ENCODE peak calls at places on chromosomes 13 and 19, in seven cellular contexts. L, N, S, K, F, P and X are unnamed samples.

GRCh38 chr13:21668665-21669599 is 1.9 kb upstream of the FGF9 start:
- DNase-seq in L (peak), S (no peak), F (no peak), P (no peak), N (no peak), K (peak), X (no peak)

GRCh38 chr13:21579754-21580316 is 24.1 kb downstream of the MICU2 start:
- DNase-seq in S (peak), L (no peak), K (no peak), F (no peak), N (no peak), P (no peak), X (no peak)

GRCh38 chr19:37370880-37371661 is at the start of gene ZNF527:
- DNase-seq in L (peak), S (peak), N (peak), P (peak), K (peak), F (peak), X (peak)

GRCh38 chr13:42747399-42747873 is 33.9 kb upstream of the FAM216B start:
- DNase-seq in P (no peak), S (no peak), F (no peak), N (no peak), K (no peak), L (no peak), X (no peak)

GRCh38 chr19:12706332-12706718 is 9.9 kb upstream of the FBXW9 start:
- DNase-seq in S (no peak), N (no peak), K (no peak), P (no peak), L (no peak), F (no peak), X (no peak)

GRCh38 chr19:37654525-37654832 is 786 bp downstream of the ZFP30 start:
- DNase-seq in K (no peak), N (no peak), L (no peak), F (no peak), P (no peak), S (no peak), X (peak)

GRCh38 chr13:40148103-40148502 is 492.6 kb downstream of the COG6 start:
- DNase-seq in K (no peak), S (no peak), N (no peak), F (no peak), P (no peak), L (no peak), X (no peak)

GRCh38 chr13:114007566-114007965 is 33.7 kb upstream of the C13orf46 start:
- DNase-seq in F (no peak), P (no peak), N (no peak), L (no peak), K (no peak), S (no peak), X (no peak)

GRCh38 chr19:49752701-49753100 is 10.4 kb downstream of the TSKS start:
- DNase-seq in L (no peak), F (no peak), P (no peak), N (no peak), S (no peak), K (no peak), X (no peak)

GRCh38 chr13:52411629-52412028 is 5.7 kb upstream of the THSD1 start:
- DNase-seq in K (no peak), N (no peak), F (no peak), P (no peak), L (no peak), S (peak), X (no peak)

GRCh38 chr13:76004411-76004810 is 368.3 kb downstream of the LMO7 start:
- DNase-seq in N (no peak), F (no peak), K (no peak), S (no peak), P (no peak), L (no peak), X (no peak)

GRCh38 chr19:50835103-50835784 is 1.9 kb upstream of the KLK15 start:
- DNase-seq in N (no peak), P (no peak), L (peak), K (no peak), F (no peak), S (no peak), X (no peak)

GRCh38 chr19:35518313-35518712 is 4.9 kb upstream of the DMKN start:
- DNase-seq in N (peak), K (no peak), S (no peak), F (no peak), P (no peak), L (no peak), X (no peak)

GRCh38 chr13:100298116-100298681 is 209.3 kb downstream of the PCCA start:
- DNase-seq in K (no peak), F (no peak), P (no peak), S (no peak), N (no peak), L (no peak), X (no peak)

GRCh38 chr19:45467456-45468158 is at the start of gene FOSB:
- DNase-seq in N (peak), P (peak), S (no peak), K (peak), F (peak), L (peak), X (no peak)

GRCh38 chr13:36475468-36475867 is 43.2 kb downstream of the CCNA1 start:
- DNase-seq in L (peak), N (no peak), F (peak), S (no peak), P (no peak), K (no peak), X (no peak)

GRCh38 chr13:98118865-98119264 is 24.0 kb upstream of the FARP1 start:
- DNase-seq in L (no peak), K (no peak), N (no peak), F (no peak), S (no peak), P (no peak), X (no peak)

GRCh38 chr19:49415102-49415809 is 8.0 kb downstream of the PTH2 start:
- DNase-seq in P (no peak), L (no peak), F (no peak), K (no peak), S (peak), N (no peak), X (no peak)

GRCh38 chr19:42253245-42254082 is 1.5 kb downstream of the ERF start:
- DNase-seq in F (peak), K (peak), S (no peak), L (peak), P (peak), N (no peak), X (no peak)

GRCh38 chr13:73720216-73720840 is 413.9 kb downstream of the KLF12 start:
- DNase-seq in N (no peak), S (no peak), L (no peak), K (no peak), F (no peak), P (no peak), X (no peak)

GRCh38 chr13:75052616-75053015 is 429.4 kb downstream of the TBC1D4 start:
- DNase-seq in P (no peak), F (no peak), K (no peak), L (no peak), S (no peak), N (no peak), X (no peak)

GRCh38 chr19:15324791-15325519 is 7.4 kb downstream of the BRD4 start:
- DNase-seq in N (no peak), K (no peak), P (no peak), S (no peak), F (no peak), L (no peak), X (no peak)

GRCh38 chr19:58379276-58379675 is 1.6 kb downstream of the ZNF837 start:
- DNase-seq in N (no peak), P (no peak), F (no peak), S (no peak), K (no peak), L (no peak), X (no peak)

GRCh38 chr13:102651892-102652291 is 43.0 kb downstream of the METTL21C start:
- DNase-seq in S (no peak), P (no peak), L (no peak), N (no peak), F (no peak), K (no peak), X (no peak)

GRCh38 chr13:85408415-85408814 is 390.8 kb downstream of the SLITRK6 start:
- DNase-seq in L (no peak), S (no peak), P (no peak), N (no peak), K (no peak), F (no peak), X (no peak)

GRCh38 chr13:96771501-96772367 is 222.5 kb downstream of the OXGR1 start:
- DNase-seq in K (no peak), F (no peak), S (no peak), N (no peak), L (no peak), P (no peak), X (no peak)

GRCh38 chr13:104171132-104171531 is 1104.9 kb upstream of the SLC10A2 start:
- DNase-seq in N (no peak), L (no peak), P (no peak), K (no peak), S (no peak), F (no peak), X (no peak)

GRCh38 chr19:42423462-42424344 is 3.5 kb downstream of the LIPE start:
- DNase-seq in N (peak), F (no peak), K (peak), S (no peak), L (peak), P (no peak), X (peak)

GRCh38 chr19:2461751-2462634 is 5.2 kb upstream of the LMNB2 start:
- DNase-seq in K (peak), N (peak), S (no peak), F (no peak), P (peak), L (peak), X (no peak)

GRCh38 chr13:61286148-61286745 is 129.4 kb downstream of the PCDH20 start:
- DNase-seq in F (peak), N (peak), P (peak), L (peak), S (no peak), K (peak), X (peak)

GRCh38 chr19:3516675-3517207 is 10.6 kb downstream of the FZR1 start:
- DNase-seq in P (no peak), L (peak), F (no peak), N (no peak), S (peak), K (no peak), X (no peak)

GRCh38 chr13:44932850-44933251 is 56.4 kb downstream of the NUFIP1 start:
- DNase-seq in P (no peak), S (no peak), N (no peak), K (no peak), L (no peak), F (no peak), X (no peak)

DNA sequence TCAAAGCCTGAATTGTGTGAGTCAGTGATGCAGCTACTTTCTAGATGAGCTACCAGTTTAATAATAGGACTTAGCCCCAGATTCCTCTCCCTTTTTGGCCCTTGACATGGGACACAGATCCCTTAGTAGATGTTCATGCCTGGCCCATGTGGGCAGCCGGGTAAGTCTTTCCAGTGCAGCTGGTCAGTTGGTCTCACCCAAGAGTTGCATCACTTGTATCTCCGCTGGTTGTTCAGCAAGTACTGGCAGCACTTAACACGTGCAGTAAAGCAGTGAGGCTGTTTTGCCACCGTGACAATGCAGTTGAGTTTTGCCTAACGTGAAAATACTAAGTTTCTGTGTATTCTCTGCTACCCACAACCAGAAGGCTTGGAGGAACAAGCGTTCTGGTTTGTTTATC is 50.1 kb downstream of the ARHGEF7 start:
- DNase-seq in L (no peak), P (no peak), K (no peak), N (no peak), F (no peak), S (no peak), X (no peak)
- TF ChIP-seq YY1 in L (no peak), P (no peak), K (no peak), N (no peak), F (no peak), S (no peak), X (no peak)

GRCh38 chr13:106310450-106310849 is 225.0 kb downstream of the EFNB2 start:
- DNase-seq in P (no peak), L (no peak), K (no peak), F (no peak), S (no peak), N (no peak), X (no peak)

GRCh38 chr13:106318941-106319411 is 216.5 kb downstream of the EFNB2 start:
- DNase-seq in N (peak), S (no peak), P (no peak), K (no peak), F (no peak), L (no peak), X (no peak)

GRCh38 chr13:106311004-106311403 is 224.5 kb downstream of the EFNB2 start:
- DNase-seq in L (no peak), S (no peak), P (no peak), K (no peak), N (no peak), F (no peak), X (no peak)

GRCh38 chr13:106314417-106314816 is 221.0 kb downstream of the EFNB2 start:
- DNase-seq in K (no peak), L (no peak), F (no peak), S (no peak), P (no peak), N (no peak), X (no peak)
- TF ChIP-seq YY1 in K (no peak), L (no peak), F (no peak), S (no peak), P (no peak), N (no peak), X (no peak)

GRCh38 chr13:30829145-30829544 is 76.9 kb upstream of the MEDAG start:
- DNase-seq in L (no peak), F (peak), K (no peak), S (no peak), P (no peak), N (peak), X (no peak)

GRCh38 chr13:30824651-30825050 is 81.4 kb upstream of the MEDAG start:
- DNase-seq in P (no peak), F (no peak), K (no peak), L (no peak), N (no peak), S (no peak), X (no peak)

GRCh38 chr13:30829788-30830637 is 76.1 kb upstream of the MEDAG start:
- DNase-seq in S (no peak), N (no peak), P (no peak), F (peak), L (no peak), K (no peak), X (no peak)

GRCh38 chr13:30826911-30827577 is 79.0 kb upstream of the MEDAG start:
- DNase-seq in K (no peak), S (no peak), P (no peak), N (no peak), L (no peak), F (no peak), X (no peak)

GRCh38 chr13:30827578-30827925 is 78.5 kb upstream of the MEDAG start:
- DNase-seq in F (no peak), P (no peak), K (no peak), S (no peak), L (no peak), N (no peak), X (no peak)
- TF ChIP-seq YY1 in F (no peak), P (no peak), K (no peak), S (no peak), L (no peak), N (no peak), X (no peak)

DNA sequence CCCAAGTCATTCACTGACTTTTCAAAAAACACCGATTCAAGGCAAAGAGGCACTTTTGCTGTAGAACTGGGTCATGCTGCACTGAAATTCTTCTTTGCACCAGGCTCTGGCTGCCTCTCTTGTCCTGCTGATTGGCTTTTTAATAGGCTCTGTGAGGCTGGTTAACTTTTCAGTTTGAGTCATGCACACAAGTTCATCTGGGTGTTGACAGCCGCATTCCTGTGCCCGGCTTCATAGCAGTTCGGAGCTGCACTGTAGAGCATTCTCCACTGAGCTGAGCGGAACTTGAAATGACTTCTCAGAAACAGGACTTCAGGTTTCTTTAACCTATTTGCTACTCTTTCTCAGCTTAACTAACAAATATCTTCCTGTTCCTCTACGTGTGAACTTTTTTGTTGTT is 978.3 kb downstream of the UQCRFS1 start:
- DNase-seq in F (no peak), S (no peak), L (no peak), K (no peak), N (no peak), P (no peak), X (no peak)
- TF ChIP-seq YY1 in F (no peak), S (no peak), L (no peak), K (no peak), N (no peak), P (no peak), X (no peak)